ENCODE peak calls at places on chromosomes 13 and 19, in seven cellular contexts. E is cardiac fibroblast; D is fibroblast of lung; R is GM20000; P is neural crest cell; Q is activated CD4-positive, alpha-beta memory T cell treated with anti-CD3 and anti-CD28 coated beads, Interleukin-2, amount 10 ng/mL, durations not matched to agents 7 days and 5 days; F is stimulated activated CD8-positive, alpha-beta memory T cell treated with anti-CD3 and anti-CD28 coated beads, Interleukin-15, amount 100 ng/mL, for 24 hours. K is an unnamed sample.

GRCh38 chr19:36008336-36008978 is at the start of gene SYNE4:
- DNase-seq in P (no peak), R (no peak), Q (no peak), F (no peak), E (no peak), D (no peak), K (no peak)

GRCh38 chr13:26185720-26186119 is 36.4 kb downstream of the RNF6 start:
- DNase-seq in R (no peak), Q (no peak), E (no peak), F (no peak), D (no peak), P (no peak), K (no peak)

GRCh38 chr19:53019684-53020083 is 6.0 kb downstream of the ERVV-1 start:
- DNase-seq in Q (no peak), R (no peak), D (no peak), P (no peak), F (no peak), E (peak), K (no peak)

GRCh38 chr13:48431987-48432615 is 19.2 kb upstream of the LPAR6 start:
- DNase-seq in R (no peak), Q (no peak), E (peak), D (peak), P (no peak), F (no peak), K (peak)

GRCh38 chr13:81001828-81002385 is 661.0 kb upstream of the SPRY2 start:
- DNase-seq in F (no peak), R (no peak), E (peak), D (no peak), Q (no peak), P (no peak), K (no peak)

GRCh38 chr19:961866-962620 is 22.1 kb upstream of the WDR18 start:
- DNase-seq in Q (no peak), R (no peak), E (peak), P (no peak), F (no peak), D (peak), K (peak)

GRCh38 chr13:69690999-69691398 is 416.6 kb upstream of the ATXN8OS start:
- DNase-seq in F (no peak), E (no peak), Q (no peak), R (no peak), D (no peak), P (no peak), K (no peak)

GRCh38 chr13:64810701-64811258 is 2419.4 kb downstream of the PCDH9 start:
- DNase-seq in P (no peak), E (peak), F (no peak), R (no peak), D (peak), Q (no peak), K (no peak)

GRCh38 chr19:48780684-48781391 is 25.5 kb downstream of the FGF21 start:
- DNase-seq in E (peak), D (peak), P (no peak), R (no peak), Q (no peak), F (no peak), K (no peak)

GRCh38 chr13:32426191-32426980 is 1.5 kb downstream of the N4BP2L1 start:
- DNase-seq in D (peak), R (peak), Q (peak), P (no peak), E (peak), F (no peak), K (peak)

GRCh38 chr19:47445937-47446402 is 25.7 kb downstream of the SLC8A2 start:
- DNase-seq in F (no peak), P (no peak), Q (peak), D (no peak), R (no peak), E (no peak), K (peak)

GRCh38 chr13:36261976-36262375 is 35.6 kb downstream of the CCDC169 start:
- DNase-seq in F (no peak), R (no peak), E (peak), Q (no peak), P (no peak), D (peak), K (no peak)

GRCh38 chr13:53622431-53622830 is 593.8 kb downstream of the OLFM4 start:
- DNase-seq in F (no peak), D (no peak), Q (no peak), R (no peak), P (no peak), E (peak), K (no peak)

GRCh38 chr19:5292843-5293606 is 47.6 kb downstream of the PTPRS start:
- DNase-seq in F (peak), Q (peak), R (peak), P (peak), E (peak), D (peak), K (peak)

GRCh38 chr13:85277753-85278152 is 521.5 kb downstream of the SLITRK6 start:
- DNase-seq in R (no peak), Q (no peak), F (no peak), D (no peak), E (no peak), P (no peak), K (no peak)

GRCh38 chr19:10692673-10693264 is 8.5 kb upstream of the QTRT1 start:
- DNase-seq in D (no peak), P (no peak), R (no peak), Q (no peak), E (no peak), F (no peak), K (no peak)

GRCh38 chr19:18202759-18203407 is 959 bp downstream of the RAB3A start:
- DNase-seq in F (no peak), Q (peak), R (no peak), P (no peak), E (peak), D (no peak), K (no peak)

GRCh38 chr13:103866041-103866440 is 799.8 kb upstream of the SLC10A2 start:
- DNase-seq in F (no peak), P (no peak), D (no peak), R (no peak), E (no peak), Q (no peak), K (no peak)

GRCh38 chr13:80237646-80238045 is 103.3 kb downstream of the SPRY2 start:
- DNase-seq in Q (no peak), F (no peak), E (peak), P (no peak), D (no peak), R (no peak), K (peak)

GRCh38 chr19:52277471-52277870 is 8.1 kb downstream of the ZNF766 start:
- DNase-seq in E (no peak), Q (no peak), F (no peak), R (no peak), D (no peak), P (no peak), K (no peak)

GRCh38 chr19:35213678-35214632 is 14.6 kb downstream of the FAM187B start:
- DNase-seq in D (peak), F (no peak), Q (peak), P (no peak), E (peak), R (peak), K (no peak)

GRCh38 chr13:41652735-41653361 is 195.5 kb downstream of the RGCC start:
- DNase-seq in R (peak), P (peak), F (no peak), Q (peak), E (peak), D (peak), K (peak)

GRCh38 chr13:67230243-67230773 is at the start of gene PCDH9:
- DNase-seq in P (peak), D (peak), E (peak), Q (peak), F (peak), R (peak), K (peak)

GRCh38 chr19:3516675-3517207 is 10.6 kb downstream of the FZR1 start:
- DNase-seq in E (no peak), Q (peak), D (no peak), P (no peak), F (no peak), R (no peak), K (no peak)

GRCh38 chr19:1575323-1576241 is 7.5 kb upstream of the MEX3D start:
- DNase-seq in R (no peak), D (no peak), F (no peak), Q (no peak), P (no peak), E (no peak), K (no peak)

GRCh38 chr19:15378529-15379082 is 981 bp downstream of the AKAP8 start:
- DNase-seq in Q (peak), R (peak), E (peak), D (peak), P (peak), F (peak), K (peak)

GRCh38 chr19:20276011-20276738 is 109.2 kb downstream of the ZNF486 start:
- DNase-seq in Q (no peak), P (no peak), F (no peak), E (no peak), R (no peak), D (no peak), K (no peak)

GRCh38 chr13:111330211-111330610 is 9.8 kb downstream of the TEX29 start:
- DNase-seq in Q (no peak), P (no peak), R (no peak), F (no peak), E (no peak), D (no peak), K (peak)

GRCh38 chr19:44602071-44602470 is 11.3 kb upstream of the IGSF23 start:
- DNase-seq in P (no peak), D (no peak), E (no peak), Q (no peak), F (no peak), R (no peak), K (no peak)

GRCh38 chr13:36358352-36358751 is 12.2 kb upstream of the SPART start:
- DNase-seq in E (no peak), P (no peak), Q (no peak), F (no peak), D (no peak), R (no peak), K (no peak)

GRCh38 chr19:28582807-28583206 is 630.1 kb downstream of the UQCRFS1 start:
- DNase-seq in D (no peak), Q (no peak), P (no peak), R (no peak), F (no peak), E (no peak), K (no peak)